ENCODE peak calls at places on chromosomes 2 and 18, in five cellular contexts. One of them, this sample, is unnamed.

GRCh38 chr2:137939026-137939425 is 25.2 kb upstream of the HNMT start:
- DNase-seq in globus pallidus: no peak
- DNase-seq in thoracic aorta: no peak
- DNase-seq in SIG-M5: no peak
- DNase-seq in stimulated activated CD4-positive, alpha-beta T cell treated with anti-CD3 and anti-CD28 coated beads, Interleukin-2, amount 100 ng/mL, for 48 hours: no peak
- DNase-seq in this sample: no peak

GRCh38 chr2:154484338-154485099 is 214.0 kb upstream of the KCNJ3 start:
- DNase-seq in globus pallidus: no peak
- DNase-seq in thoracic aorta: no peak
- DNase-seq in SIG-M5: no peak
- DNase-seq in stimulated activated CD4-positive, alpha-beta T cell treated with anti-CD3 and anti-CD28 coated beads, Interleukin-2, amount 100 ng/mL, for 48 hours: no peak
- DNase-seq in this sample: no peak

GRCh38 chr2:149915151-149915550 is 327.6 kb upstream of the MMADHC start:
- DNase-seq in globus pallidus: no peak
- DNase-seq in thoracic aorta: no peak
- DNase-seq in SIG-M5: no peak
- DNase-seq in stimulated activated CD4-positive, alpha-beta T cell treated with anti-CD3 and anti-CD28 coated beads, Interleukin-2, amount 100 ng/mL, for 48 hours: no peak
- DNase-seq in this sample: no peak

GRCh38 chr2:186950694-186951093 is 101.7 kb upstream of the ZSWIM2 start:
- DNase-seq in globus pallidus: no peak
- DNase-seq in thoracic aorta: no peak
- DNase-seq in SIG-M5: no peak
- DNase-seq in stimulated activated CD4-positive, alpha-beta T cell treated with anti-CD3 and anti-CD28 coated beads, Interleukin-2, amount 100 ng/mL, for 48 hours: no peak
- DNase-seq in this sample: no peak

GRCh38 chr18:34261865-34262780 is 37.4 kb upstream of the NOL4 start:
- DNase-seq in globus pallidus: no peak
- DNase-seq in thoracic aorta: no peak
- DNase-seq in SIG-M5: no peak
- DNase-seq in stimulated activated CD4-positive, alpha-beta T cell treated with anti-CD3 and anti-CD28 coated beads, Interleukin-2, amount 100 ng/mL, for 48 hours: no peak
- DNase-seq in this sample: no peak

GRCh38 chr2:127771756-127772155 is 39.2 kb downstream of the WDR33 start:
- DNase-seq in globus pallidus: no peak
- DNase-seq in thoracic aorta: no peak
- DNase-seq in SIG-M5: no peak
- DNase-seq in stimulated activated CD4-positive, alpha-beta T cell treated with anti-CD3 and anti-CD28 coated beads, Interleukin-2, amount 100 ng/mL, for 48 hours: no peak
- DNase-seq in this sample: no peak

GRCh38 chr18:45004531-45004930 is 323.8 kb downstream of the SETBP1 start:
- DNase-seq in globus pallidus: no peak
- DNase-seq in thoracic aorta: no peak
- DNase-seq in SIG-M5: no peak
- DNase-seq in stimulated activated CD4-positive, alpha-beta T cell treated with anti-CD3 and anti-CD28 coated beads, Interleukin-2, amount 100 ng/mL, for 48 hours: no peak
- DNase-seq in this sample: no peak

GRCh38 chr2:144248350-144249034 is 271.4 kb downstream of the ZEB2 start:
- DNase-seq in globus pallidus: no peak
- DNase-seq in thoracic aorta: no peak
- DNase-seq in SIG-M5: no peak
- DNase-seq in stimulated activated CD4-positive, alpha-beta T cell treated with anti-CD3 and anti-CD28 coated beads, Interleukin-2, amount 100 ng/mL, for 48 hours: no peak
- DNase-seq in this sample: no peak

GRCh38 chr2:113791697-113792590 is 35.5 kb upstream of the SLC35F5 start:
- DNase-seq in globus pallidus: no peak
- DNase-seq in thoracic aorta: no peak
- DNase-seq in SIG-M5: no peak
- DNase-seq in stimulated activated CD4-positive, alpha-beta T cell treated with anti-CD3 and anti-CD28 coated beads, Interleukin-2, amount 100 ng/mL, for 48 hours: no peak
- DNase-seq in this sample: no peak

GRCh38 chr18:490624-491023 is 9.9 kb downstream of the COLEC12 start:
- DNase-seq in globus pallidus: no peak
- DNase-seq in thoracic aorta: no peak
- DNase-seq in SIG-M5: no peak
- DNase-seq in stimulated activated CD4-positive, alpha-beta T cell treated with anti-CD3 and anti-CD28 coated beads, Interleukin-2, amount 100 ng/mL, for 48 hours: no peak
- DNase-seq in this sample: no peak

GRCh38 chr2:65917990-65918389 is 485.6 kb upstream of the SPRED2 start:
- DNase-seq in globus pallidus: no peak
- DNase-seq in thoracic aorta: no peak
- DNase-seq in SIG-M5: no peak
- DNase-seq in stimulated activated CD4-positive, alpha-beta T cell treated with anti-CD3 and anti-CD28 coated beads, Interleukin-2, amount 100 ng/mL, for 48 hours: no peak
- DNase-seq in this sample: no peak

GRCh38 chr2:98381494-98381893 is 35.2 kb downstream of the CNGA3 start:
- DNase-seq in globus pallidus: no peak
- DNase-seq in thoracic aorta: no peak
- DNase-seq in SIG-M5: no peak
- DNase-seq in stimulated activated CD4-positive, alpha-beta T cell treated with anti-CD3 and anti-CD28 coated beads, Interleukin-2, amount 100 ng/mL, for 48 hours: no peak
- DNase-seq in this sample: no peak

GRCh38 chr2:151258121-151258520 is 3.5 kb downstream of the RBM43 start:
- DNase-seq in globus pallidus: no peak
- DNase-seq in thoracic aorta: no peak
- DNase-seq in SIG-M5: no peak
- DNase-seq in stimulated activated CD4-positive, alpha-beta T cell treated with anti-CD3 and anti-CD28 coated beads, Interleukin-2, amount 100 ng/mL, for 48 hours: no peak
- DNase-seq in this sample: no peak

GRCh38 chr2:30250421-30250820 is 19.1 kb downstream of the LBH start:
- DNase-seq in globus pallidus: no peak
- DNase-seq in thoracic aorta: no peak
- DNase-seq in SIG-M5: no peak
- DNase-seq in stimulated activated CD4-positive, alpha-beta T cell treated with anti-CD3 and anti-CD28 coated beads, Interleukin-2, amount 100 ng/mL, for 48 hours: no peak
- DNase-seq in this sample: no peak

GRCh38 chr18:8389391-8390340 is 219.6 kb upstream of the RAB12 start:
- DNase-seq in globus pallidus: peak; percentile 61
- DNase-seq in thoracic aorta: no peak
- DNase-seq in SIG-M5: no peak
- DNase-seq in stimulated activated CD4-positive, alpha-beta T cell treated with anti-CD3 and anti-CD28 coated beads, Interleukin-2, amount 100 ng/mL, for 48 hours: peak; percentile 25
- DNase-seq in this sample: no peak

GRCh38 chr2:6919912-6920905 is 3.0 kb downstream of the RNF144A start:
- DNase-seq in globus pallidus: no peak
- DNase-seq in thoracic aorta: no peak
- DNase-seq in SIG-M5: no peak
- DNase-seq in stimulated activated CD4-positive, alpha-beta T cell treated with anti-CD3 and anti-CD28 coated beads, Interleukin-2, amount 100 ng/mL, for 48 hours: no peak
- DNase-seq in this sample: no peak

GRCh38 chr2:120793682-120794403 is 58.2 kb downstream of the GLI2 start:
- DNase-seq in globus pallidus: no peak
- DNase-seq in thoracic aorta: no peak
- DNase-seq in SIG-M5: no peak
- DNase-seq in stimulated activated CD4-positive, alpha-beta T cell treated with anti-CD3 and anti-CD28 coated beads, Interleukin-2, amount 100 ng/mL, for 48 hours: no peak
- DNase-seq in this sample: no peak

GRCh38 chr2:170017848-170018492 is 160.0 kb upstream of the MYO3B start:
- DNase-seq in globus pallidus: no peak
- DNase-seq in thoracic aorta: no peak
- DNase-seq in SIG-M5: no peak
- DNase-seq in stimulated activated CD4-positive, alpha-beta T cell treated with anti-CD3 and anti-CD28 coated beads, Interleukin-2, amount 100 ng/mL, for 48 hours: no peak
- DNase-seq in this sample: no peak

GRCh38 chr18:79526468-79527460 is 131.0 kb downstream of the NFATC1 start:
- DNase-seq in globus pallidus: no peak
- DNase-seq in thoracic aorta: no peak
- DNase-seq in SIG-M5: no peak
- DNase-seq in stimulated activated CD4-positive, alpha-beta T cell treated with anti-CD3 and anti-CD28 coated beads, Interleukin-2, amount 100 ng/mL, for 48 hours: no peak
- DNase-seq in this sample: no peak

GRCh38 chr2:218782529-218782845 is 540 bp downstream of the CYP27A1 start:
- DNase-seq in globus pallidus: no peak
- DNase-seq in thoracic aorta: no peak
- DNase-seq in SIG-M5: no peak
- DNase-seq in stimulated activated CD4-positive, alpha-beta T cell treated with anti-CD3 and anti-CD28 coated beads, Interleukin-2, amount 100 ng/mL, for 48 hours: no peak
- DNase-seq in this sample: no peak

GRCh38 chr2:161199885-161200284 is 39.7 kb downstream of the TANK start:
- DNase-seq in globus pallidus: no peak
- DNase-seq in thoracic aorta: no peak
- DNase-seq in SIG-M5: no peak
- DNase-seq in stimulated activated CD4-positive, alpha-beta T cell treated with anti-CD3 and anti-CD28 coated beads, Interleukin-2, amount 100 ng/mL, for 48 hours: no peak
- DNase-seq in this sample: no peak

GRCh38 chr2:151857650-151858049 is 29.4 kb upstream of the ARL5A start:
- DNase-seq in globus pallidus: no peak
- DNase-seq in thoracic aorta: no peak
- DNase-seq in SIG-M5: no peak
- DNase-seq in stimulated activated CD4-positive, alpha-beta T cell treated with anti-CD3 and anti-CD28 coated beads, Interleukin-2, amount 100 ng/mL, for 48 hours: no peak
- DNase-seq in this sample: no peak

GRCh38 chr2:165239230-165239629 is at the start of gene SCN2A:
- DNase-seq in globus pallidus: peak; percentile 57
- DNase-seq in thoracic aorta: no peak
- DNase-seq in SIG-M5: no peak
- DNase-seq in stimulated activated CD4-positive, alpha-beta T cell treated with anti-CD3 and anti-CD28 coated beads, Interleukin-2, amount 100 ng/mL, for 48 hours: no peak
- DNase-seq in this sample: no peak

This sample was measured in omental fat pad.